ENCODE peak calls at places on chromosomes 7 and 10, in nine cellular contexts. W is NCI-H1105 treated with DMSO at 0.1 percent for 48 hours, N is progenitor cell of endocrine pancreas, V is PC-9, M is COR-L47, Q is Right ventricle myocardium inferior, H is MM.1S, Z is foreskin fibroblast, K is skeletal muscle cell. X is an unnamed sample.

GRCh38 chr10:66190413-66190812 is 735.4 kb upstream of the LRRTM3 start:
- DNase-seq in H (no peak), M (no peak), V (no peak), N (no peak), K (no peak), W (no peak), Z (no peak), Q (no peak), X (no peak)

GRCh38 chr7:155317114-155317434 is 19.4 kb downstream of the INSIG1 start:
- DNase-seq in M (no peak), W (no peak), H (no peak), K (no peak), N (no peak), Z (no peak), V (no peak), Q (no peak), X (no peak)

GRCh38 chr7:16646427-16647081 is 573 bp downstream of the BZW2 start:
- DNase-seq in N (no peak), H (peak; percentile 29), K (no peak), V (no peak), W (peak; percentile 32), Z (peak; percentile 43), Q (no peak), M (peak; percentile 6), X (no peak)

GRCh38 chr10:3426190-3426845 is 253.7 kb upstream of the PITRM1 start:
- DNase-seq in W (no peak), H (no peak), V (peak; percentile 87), M (no peak), N (no peak), Z (peak; percentile 69), K (no peak), Q (no peak), X (peak; percentile 34)

GRCh38 chr7:147519062-147519461 is 1071.5 kb upstream of the C7orf33 start:
- DNase-seq in W (no peak), Z (peak; percentile 7), H (no peak), N (no peak), Q (no peak), M (no peak), V (no peak), K (no peak), X (no peak)

GRCh38 chr10:97858001-97858439 is 8.4 kb downstream of the GOLGA7B start:
- DNase-seq in H (no peak), M (no peak), N (no peak), Z (no peak), Q (no peak), W (no peak), K (no peak), V (peak; percentile 69), X (no peak)

GRCh38 chr10:9311702-9312499 is 1257.4 kb downstream of the GATA3 start:
- DNase-seq in H (no peak), Z (peak; percentile 4), W (no peak), K (no peak), Q (no peak), V (no peak), N (no peak), M (no peak), X (no peak)

GRCh38 chr7:114302858-114303257 is 111.8 kb upstream of the FOXP2 start:
- DNase-seq in W (no peak), N (no peak), Q (no peak), M (no peak), Z (no peak), H (no peak), V (no peak), K (no peak), X (no peak)

GRCh38 chr10:14552010-14552409 is 221.3 kb upstream of the FRMD4A start:
- DNase-seq in M (no peak), N (no peak), V (no peak), H (no peak), W (no peak), Q (no peak), K (no peak), Z (no peak), X (no peak)

GRCh38 chr10:44960482-44961230 is 1.1 kb downstream of the RASSF4 start:
- DNase-seq in W (no peak), N (no peak), Z (no peak), Q (peak; percentile 17), K (no peak), H (peak; percentile 36), M (no peak), V (no peak), X (no peak)

GRCh38 chr10:111392159-111392558 is 315.3 kb downstream of the ADRA2A start:
- DNase-seq in H (no peak), V (no peak), W (no peak), N (no peak), K (no peak), Q (no peak), M (no peak), Z (no peak), X (no peak)

GRCh38 chr10:121608669-121609190 is 10.5 kb upstream of the FGFR2 start:
- DNase-seq in K (no peak), V (no peak), N (peak; percentile 72), M (no peak), H (peak; percentile 60), W (peak; percentile 43), Z (peak; percentile 22), Q (no peak), X (peak; percentile 65)

GRCh38 chr7:158716802-158717201 is 12.2 kb upstream of the NCAPG2 start:
- DNase-seq in H (no peak), W (no peak), V (no peak), K (no peak), N (no peak), Z (no peak), M (no peak), Q (no peak), X (no peak)

GRCh38 chr10:124253006-124253405 is 159.6 kb upstream of the CHST15 start:
- DNase-seq in K (no peak), M (no peak), Q (no peak), W (no peak), Z (peak; percentile 37), H (no peak), N (no peak), V (no peak), X (no peak)

GRCh38 chr10:96918214-96919002 is 86.3 kb downstream of the LCOR start:
- DNase-seq in K (no peak), N (no peak), W (no peak), H (no peak), M (no peak), Q (no peak), V (no peak), Z (no peak), X (no peak)

GRCh38 chr7:141702047-141702567 is at the start of gene DENND11:
- DNase-seq in K (peak; percentile 5), W (peak; percentile 61), V (peak; percentile 39), Q (peak; percentile 78), N (peak; percentile 42), M (peak; percentile 70), H (peak; percentile 68), Z (peak; percentile 79), X (peak; percentile 56)

GRCh38 chr7:105800442-105800841 is 76.0 kb downstream of the ATXN7L1 start:
- DNase-seq in K (no peak), M (no peak), H (no peak), V (no peak), Z (no peak), Q (no peak), W (no peak), N (no peak), X (no peak)

GRCh38 chr10:49285232-49285631 is 13.7 kb upstream of the C10orf71 start:
- DNase-seq in K (no peak), Z (no peak), Q (no peak), N (no peak), V (no peak), H (peak; percentile 89), W (no peak), M (no peak), X (no peak)